ENCODE peak calls at places on chromosomes 13 and 19, in nine cellular contexts. F is EH, V is neural progenitor cell, L is AG09309, H is amniotic stem cell, B is NCI-H1092 treated with DMSO at 0.1 percent for 48 hours, W is colonic mucosa, A is NCI-H1105 treated with DMSO at 0.1 percent for 48 hours, Y is ovary. I is an unnamed sample.

GRCh38 chr13:73938375-73939070 is 195.7 kb downstream of the KLF12 start:
- DNase-seq in F (peak), V (no peak), L (peak), H (peak), B (no peak), W (no peak), A (no peak), Y (no peak), I (no peak)

GRCh38 chr13:94090773-94091172 is 388.7 kb downstream of the DCT start:
- DNase-seq in F (no peak), V (no peak), L (no peak), H (no peak), B (no peak), W (no peak), A (no peak), Y (no peak), I (no peak)

GRCh38 chr19:5674734-5675133 is 5.6 kb downstream of the MICOS13 start:
- DNase-seq in F (no peak), V (no peak), L (no peak), H (no peak), B (no peak), W (no peak), A (no peak), Y (no peak), I (no peak)

GRCh38 chr13:101025519-101025918 is 350.9 kb upstream of the TMTC4 start:
- DNase-seq in F (no peak), V (peak), L (no peak), H (no peak), B (no peak), W (no peak), A (no peak), Y (no peak), I (no peak)

GRCh38 chr19:12773571-12773970 is 1.8 kb downstream of the HOOK2 start:
- DNase-seq in F (peak), V (no peak), L (no peak), H (no peak), B (no peak), W (no peak), A (no peak), Y (no peak), I (no peak)

GRCh38 chr13:44894001-44894770 is 95.1 kb downstream of the NUFIP1 start:
- DNase-seq in F (no peak), V (no peak), L (no peak), H (no peak), B (no peak), W (no peak), A (no peak), Y (no peak), I (no peak)

GRCh38 chr13:67829641-67830040 is 599.5 kb upstream of the PCDH9 start:
- DNase-seq in F (no peak), V (peak), L (no peak), H (no peak), B (no peak), W (no peak), A (no peak), Y (no peak), I (no peak)

GRCh38 chr13:22091222-22091970 is 420.5 kb downstream of the FGF9 start:
- DNase-seq in F (peak), V (no peak), L (no peak), H (no peak), B (no peak), W (no peak), A (no peak), Y (no peak), I (no peak)

GRCh38 chr19:46428278-46429141 is at the start of gene PNMA8C:
- DNase-seq in F (peak), V (peak), L (no peak), H (no peak), B (peak), W (no peak), A (peak), Y (peak), I (peak)

GRCh38 chr19:30222993-30223865 is 149.0 kb upstream of the ZNF536 start:
- DNase-seq in F (no peak), V (peak), L (no peak), H (no peak), B (no peak), W (no peak), A (no peak), Y (no peak), I (no peak)

GRCh38 chr19:38384209-38385027 is 3.4 kb downstream of the GGN start:
- DNase-seq in F (no peak), V (peak), L (no peak), H (no peak), B (no peak), W (no peak), A (no peak), Y (no peak), I (no peak)

GRCh38 chr19:45035755-45036154 is 3.1 kb upstream of the CLASRP start:
- DNase-seq in F (no peak), V (no peak), L (no peak), H (no peak), B (no peak), W (no peak), A (no peak), Y (no peak), I (no peak)

GRCh38 chr13:40585911-40586471 is 80.5 kb downstream of the FOXO1 start:
- DNase-seq in F (peak), V (no peak), L (no peak), H (no peak), B (no peak), W (no peak), A (no peak), Y (no peak), I (no peak)

GRCh38 chr19:2289714-2290435 is 7.9 kb upstream of the PEAK3 start:
- DNase-seq in F (no peak), V (peak), L (no peak), H (no peak), B (no peak), W (peak), A (peak), Y (no peak), I (no peak)

GRCh38 chr19:7654401-7654800 is 14.4 kb upstream of the RETN start:
- DNase-seq in F (peak), V (no peak), L (no peak), H (no peak), B (no peak), W (no peak), A (no peak), Y (no peak), I (no peak)

GRCh38 chr13:43573787-43574562 is 212.8 kb downstream of the ENOX1 start:
- DNase-seq in F (peak), V (no peak), L (no peak), H (no peak), B (no peak), W (no peak), A (no peak), Y (no peak), I (no peak)

GRCh38 chr13:33351324-33351723 is 65.8 kb upstream of the STARD13 start:
- DNase-seq in F (peak), V (no peak), L (peak), H (no peak), B (no peak), W (peak), A (no peak), Y (no peak), I (no peak)

GRCh38 chr19:11281336-11282049 is 14.5 kb upstream of the TSPAN16 start:
- DNase-seq in F (no peak), V (no peak), L (no peak), H (peak), B (no peak), W (no peak), A (no peak), Y (no peak), I (no peak)

GRCh38 chr19:30580673-30581072 is 208.5 kb downstream of the ZNF536 start:
- DNase-seq in F (no peak), V (no peak), L (no peak), H (no peak), B (no peak), W (no peak), A (no peak), Y (no peak), I (no peak)

GRCh38 chr13:23750383-23751121 is 138.6 kb downstream of the MIPEP start:
- DNase-seq in F (no peak), V (no peak), L (no peak), H (no peak), B (no peak), W (no peak), A (no peak), Y (no peak), I (no peak)

I was measured in progenitor cell of endocrine pancreas.